ENCODE peak calls at places on chromosomes 7 and 10, in six cellular contexts. M is trophoblast cell, A is neuronal stem cell, W is IMR-90, I is mesendoderm, P is H1. Z is an unnamed sample.

GRCh38 chr10:129926066-129927055 is 37.7 kb downstream of the EBF3 start:
- DNase-seq in M (no peak), I (no peak), P (no peak), A (no peak), W (no peak), Z (no peak)

GRCh38 chr10:124075116-124075955 is 18.1 kb downstream of the CHST15 start:
- DNase-seq in M (no peak), W (no peak), P (no peak), A (peak; percentile 79), I (no peak), Z (no peak)

GRCh38 chr7:91655656-91656055 is 224.8 kb downstream of the MTERF1 start:
- DNase-seq in P (no peak), M (no peak), W (no peak), A (no peak), I (no peak), Z (no peak)

GRCh38 chr7:101815826-101816488 is 1.5 kb upstream of the CUX1 start:
- DNase-seq in A (peak; percentile 80), M (peak; percentile 85), W (peak; percentile 79), P (peak; percentile 78), I (peak; percentile 93), Z (peak; percentile 79)

GRCh38 chr10:79027147-79028055 is 41.4 kb upstream of the ZMIZ1 start:
- DNase-seq in P (no peak), M (no peak), I (no peak), W (no peak), A (no peak), Z (no peak)

GRCh38 chr10:52216852-52217251 is 97.2 kb upstream of the DKK1 start:
- DNase-seq in P (no peak), M (no peak), A (no peak), I (no peak), W (peak; percentile 93), Z (no peak)

GRCh38 chr7:155825346-155825745 is 13.1 kb upstream of the SHH start:
- DNase-seq in A (no peak), P (no peak), W (no peak), I (no peak), M (no peak), Z (no peak)

GRCh38 chr7:155001756-155002410 is 1.0 kb downstream of the PAXIP1 start:
- DNase-seq in M (no peak), P (no peak), A (no peak), W (no peak), I (no peak), Z (no peak)

GRCh38 chr10:11011966-11012365 is 5.7 kb upstream of the CELF2 start:
- DNase-seq in P (no peak), M (no peak), I (no peak), A (no peak), W (no peak), Z (no peak)

GRCh38 chr7:20330797-20331230 is at the start of gene ITGB8:
- DNase-seq in P (peak; percentile 81), I (no peak), A (no peak), M (peak; percentile 19), W (no peak), Z (peak; percentile 69)

GRCh38 chr7:43130347-43130746 is 17.9 kb downstream of the HECW1 start:
- DNase-seq in P (no peak), M (no peak), W (no peak), A (no peak), I (no peak), Z (no peak)

GRCh38 chr10:29104661-29105369 is 184.1 kb upstream of the LYZL1 start:
- DNase-seq in A (no peak), W (peak; percentile 16), I (no peak), M (no peak), P (no peak), Z (no peak)

GRCh38 chr10:98224509-98224908 is 43.5 kb downstream of the LOXL4 start:
- DNase-seq in I (no peak), M (no peak), W (peak; percentile 57), A (no peak), P (no peak), Z (no peak)

GRCh38 chr10:59311025-59311424 is 51.3 kb downstream of the FAM13C start:
- DNase-seq in M (no peak), I (no peak), A (no peak), P (no peak), W (no peak), Z (no peak)

GRCh38 chr7:130069179-130069977 is 956 bp upstream of the KLHDC10 start:
- DNase-seq in P (no peak), A (no peak), M (no peak), W (no peak), I (no peak), Z (no peak)

GRCh38 chr10:42645103-42645502 is 6.7 kb upstream of the ZNF33B start:
- DNase-seq in I (no peak), A (no peak), W (no peak), M (peak; percentile 84), P (no peak), Z (no peak)

GRCh38 chr10:116466715-116467422 is 39.2 kb downstream of the PNLIPRP3 start:
- DNase-seq in I (no peak), M (no peak), P (no peak), A (no peak), W (no peak), Z (no peak)

GRCh38 chr10:14118953-14119352 is 211.8 kb downstream of the FRMD4A start:
- DNase-seq in W (no peak), A (no peak), I (no peak), M (no peak), P (no peak), Z (no peak)

GRCh38 chr10:112374724-112375541 is 1.0 kb downstream of the ACSL5 start:
- DNase-seq in M (no peak), W (no peak), P (no peak), I (peak; percentile 38), A (no peak), Z (no peak)

GRCh38 chr7:30687604-30688003 is 5.3 kb upstream of the CRHR2 start:
- DNase-seq in A (no peak), W (no peak), I (no peak), M (no peak), P (no peak), Z (peak; percentile 39)

GRCh38 chr7:30664184-30664885 is 17.9 kb downstream of the CRHR2 start:
- DNase-seq in M (no peak), A (no peak), W (no peak), I (no peak), P (no peak), Z (no peak)

GRCh38 chr7:123351027-123351426 is 151.3 kb upstream of the SLC13A1 start:
- DNase-seq in M (no peak), W (no peak), P (no peak), I (no peak), A (no peak), Z (no peak)

GRCh38 chr7:45882465-45882810 is 5.8 kb upstream of the IGFBP1 start:
- DNase-seq in P (no peak), M (no peak), A (no peak), W (no peak), I (peak; percentile 27), Z (no peak)

GRCh38 chr7:105136221-105136620 is 122.2 kb downstream of the KMT2E start:
- DNase-seq in M (peak; percentile 35), A (no peak), P (no peak), W (no peak), I (peak; percentile 84), Z (no peak)

GRCh38 chr10:3625959-3626751 is 158.9 kb downstream of the KLF6 start:
- DNase-seq in A (no peak), M (no peak), W (peak; percentile 95), P (no peak), I (no peak), Z (no peak)

DNA sequence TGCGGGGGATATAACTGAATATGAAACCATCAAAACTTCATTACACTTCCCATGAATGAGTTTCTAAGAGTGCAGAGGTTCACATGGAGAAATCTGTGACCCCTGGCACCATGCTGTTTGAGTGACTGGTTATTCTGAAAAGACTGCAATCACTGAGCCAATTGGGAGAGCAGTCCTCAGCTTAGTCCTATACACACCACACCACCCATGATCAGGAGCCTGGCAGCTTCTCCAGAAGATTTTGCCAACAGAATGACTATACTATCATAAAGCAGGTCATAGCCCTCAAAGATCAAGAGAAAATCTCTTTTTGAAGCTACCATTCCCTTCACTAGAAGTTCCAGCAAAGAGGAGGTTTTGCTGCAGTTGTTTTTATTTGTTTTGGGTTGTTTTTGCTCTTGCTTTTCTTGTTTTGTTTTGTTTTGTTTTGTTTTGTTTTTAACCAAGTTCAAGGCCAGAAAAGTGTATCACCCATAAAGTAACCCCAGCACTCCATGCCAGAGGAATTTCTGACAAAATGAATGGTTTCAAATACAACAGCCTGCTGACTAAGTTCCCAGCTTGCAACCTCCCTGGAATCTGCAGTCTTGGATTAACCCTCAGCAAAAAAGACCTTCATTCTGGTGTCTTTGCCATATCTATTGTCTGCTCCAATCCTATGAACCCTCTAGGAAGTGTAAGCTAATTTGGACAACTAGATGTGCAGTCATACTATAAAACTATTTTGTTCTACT is 19.7 kb upstream of the HGF start:
- DNase-seq in I (no peak), A (no peak), M (no peak), P (no peak), W (peak; percentile 36), Z (no peak)
- H3K27ac ChIP-seq in I (no peak overlapping the region), A (no peak overlapping the region), M (no peak overlapping the region), P (no peak overlapping the region), W (no peak overlapping the region), Z (no peak overlapping the region)

GRCh38 chr7:131154380-131154779 is 173.3 kb upstream of the MKLN1 start:
- DNase-seq in I (no peak), W (no peak), A (no peak), P (peak; percentile 20), M (no peak), Z (no peak)
- H3K18ac ChIP-seq in I (no peak overlapping the region), W (peak overlapping the region; percentile 54), A (no peak overlapping the region), P (no peak overlapping the region), M (no peak overlapping the region), Z (no peak overlapping the region)

GRCh38 chr7:77738871-77739270 is 42.6 kb downstream of the RSBN1L start:
- DNase-seq in A (no peak), P (no peak), I (peak; percentile 82), W (peak; percentile 55), M (peak; percentile 65), Z (no peak)
- H3K27ac ChIP-seq in A (no peak overlapping the region), P (no peak overlapping the region), I (no peak overlapping the region), W (no peak overlapping the region), M (no peak overlapping the region), Z (no peak overlapping the region)

DNA sequence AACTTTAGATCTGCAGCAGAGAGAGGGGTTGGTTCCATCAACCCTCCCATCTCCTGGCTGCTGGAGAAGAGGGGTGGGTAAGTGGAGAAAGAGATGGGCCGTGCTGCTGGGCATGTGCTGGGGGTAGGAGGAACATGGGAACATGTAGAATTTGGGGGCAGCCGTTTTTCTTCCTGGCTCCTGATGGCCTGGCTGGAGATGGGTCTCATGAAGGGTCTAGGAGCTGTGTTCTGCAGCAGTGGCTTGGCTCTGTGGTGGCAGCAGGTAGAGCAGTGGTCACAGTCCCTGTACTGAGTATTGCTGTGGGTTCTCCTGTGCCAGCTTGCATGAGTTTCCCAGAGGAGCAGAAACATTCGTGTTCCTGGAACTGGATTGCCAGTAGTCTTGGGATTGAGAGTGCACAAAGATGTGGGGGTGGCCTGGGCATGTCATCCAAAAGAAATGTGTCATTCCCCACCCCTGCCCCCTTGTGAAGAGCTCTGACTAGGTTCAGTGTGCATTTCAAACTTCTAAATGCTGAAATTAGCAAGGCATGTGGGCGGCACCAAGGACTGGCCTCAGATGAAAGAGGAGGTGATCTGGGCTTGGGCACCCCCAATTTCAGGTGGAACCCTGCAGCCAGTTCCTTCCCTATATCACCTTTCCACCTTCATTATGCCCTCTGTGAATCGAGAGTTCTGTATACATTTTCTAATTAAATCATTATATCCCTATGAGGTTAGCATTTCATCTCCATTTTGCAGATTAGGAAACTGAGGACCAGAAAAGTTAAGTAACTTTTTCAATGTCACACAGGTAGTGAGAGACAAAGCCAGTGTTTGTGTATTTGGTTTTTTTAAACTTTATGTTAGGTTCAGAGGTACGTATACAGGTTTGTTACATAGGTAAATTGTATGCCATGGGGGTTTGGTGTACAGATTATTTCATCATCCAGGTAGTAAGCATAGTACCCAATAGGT is 2.1 kb downstream of the CHST3 start:
- DNase-seq in M (no peak), A (no peak), I (peak; percentile 17), P (no peak), W (peak; percentile 65), Z (no peak)
- H3K18ac ChIP-seq in M (peak overlapping the region; percentile 83), A (no peak overlapping the region), I (peak overlapping the region; percentile 13), P (no peak overlapping the region), W (peak overlapping the region; percentile 41), Z (no peak overlapping the region)